ENCODE peak calls at places on chromosome 1, in ten cellular contexts. One of them, this sample, is unnamed.

GRCh38 chr1:173870252-173871075 is 2.3 kb downstream of the ZBTB37 start:
- DNase-seq in uterus: no peak
- DNase-seq in Peyer's patch: peak
- DNase-seq in cardiac muscle cell: no peak
- DNase-seq in AG04450: no peak
- DNase-seq in psoas muscle: no peak
- DNase-seq in ovary: no peak
- DNase-seq in A549: no peak
- DNase-seq in heart right ventricle: no peak
- DNase-seq in pancreas: peak
- DNase-seq in this sample: no peak

GRCh38 chr1:10122926-10123325 is 87.4 kb upstream of the KIF1B start:
- DNase-seq in psoas muscle: no peak
- DNase-seq in Peyer's patch: no peak
- DNase-seq in ovary: no peak
- DNase-seq in AG04450: peak
- DNase-seq in A549: no peak
- DNase-seq in uterus: peak
- DNase-seq in heart right ventricle: no peak
- DNase-seq in pancreas: no peak
- DNase-seq in cardiac muscle cell: no peak
- DNase-seq in this sample: no peak

GRCh38 chr1:17370618-17371017 is 1.4 kb upstream of the PADI6 start:
- DNase-seq in A549: peak
- DNase-seq in psoas muscle: no peak
- DNase-seq in heart right ventricle: no peak
- DNase-seq in uterus: no peak
- DNase-seq in pancreas: no peak
- DNase-seq in ovary: no peak
- DNase-seq in AG04450: no peak
- DNase-seq in cardiac muscle cell: no peak
- DNase-seq in Peyer's patch: no peak
- DNase-seq in this sample: no peak

GRCh38 chr1:171910786-171911185 is 69.5 kb downstream of the DNM3 start:
- DNase-seq in A549: no peak
- DNase-seq in uterus: no peak
- DNase-seq in Peyer's patch: no peak
- DNase-seq in pancreas: no peak
- DNase-seq in AG04450: no peak
- DNase-seq in cardiac muscle cell: no peak
- DNase-seq in ovary: no peak
- DNase-seq in psoas muscle: no peak
- DNase-seq in heart right ventricle: no peak
- DNase-seq in this sample: no peak

GRCh38 chr1:173393655-173393993 is 83.5 kb upstream of the PRDX6 start:
- DNase-seq in uterus: no peak
- DNase-seq in ovary: no peak
- DNase-seq in cardiac muscle cell: no peak
- DNase-seq in psoas muscle: no peak
- DNase-seq in AG04450: peak
- DNase-seq in pancreas: no peak
- DNase-seq in Peyer's patch: no peak
- DNase-seq in heart right ventricle: no peak
- DNase-seq in A549: peak
- DNase-seq in this sample: no peak

GRCh38 chr1:40312238-40313205 is 4.6 kb downstream of the COL9A2 start:
- DNase-seq in Peyer's patch: peak
- DNase-seq in uterus: no peak
- DNase-seq in cardiac muscle cell: no peak
- DNase-seq in ovary: no peak
- DNase-seq in AG04450: no peak
- DNase-seq in heart right ventricle: no peak
- DNase-seq in psoas muscle: no peak
- DNase-seq in pancreas: peak
- DNase-seq in A549: no peak
- DNase-seq in this sample: no peak

GRCh38 chr1:224786533-224787249 is 142.8 kb upstream of the DNAH14 start:
- DNase-seq in Peyer's patch: no peak
- DNase-seq in pancreas: no peak
- DNase-seq in AG04450: no peak
- DNase-seq in ovary: no peak
- DNase-seq in A549: no peak
- DNase-seq in cardiac muscle cell: no peak
- DNase-seq in uterus: no peak
- DNase-seq in psoas muscle: no peak
- DNase-seq in heart right ventricle: no peak
- DNase-seq in this sample: no peak

GRCh38 chr1:230274254-230274653 is 151.9 kb downstream of the PGBD5 start:
- DNase-seq in AG04450: no peak
- DNase-seq in uterus: peak
- DNase-seq in Peyer's patch: no peak
- DNase-seq in ovary: no peak
- DNase-seq in A549: no peak
- DNase-seq in heart right ventricle: no peak
- DNase-seq in psoas muscle: no peak
- DNase-seq in pancreas: no peak
- DNase-seq in cardiac muscle cell: no peak
- DNase-seq in this sample: no peak

GRCh38 chr1:159009704-159010361 is at the start of gene IFI16:
- DNase-seq in A549: peak
- DNase-seq in Peyer's patch: peak
- DNase-seq in cardiac muscle cell: no peak
- DNase-seq in heart right ventricle: no peak
- DNase-seq in AG04450: peak
- DNase-seq in ovary: no peak
- DNase-seq in psoas muscle: no peak
- DNase-seq in uterus: peak
- DNase-seq in pancreas: peak
- DNase-seq in this sample: peak

GRCh38 chr1:181101581-181102226 is 13.2 kb downstream of the IER5 start:
- DNase-seq in Peyer's patch: no peak
- DNase-seq in psoas muscle: no peak
- DNase-seq in ovary: no peak
- DNase-seq in cardiac muscle cell: no peak
- DNase-seq in A549: no peak
- DNase-seq in AG04450: no peak
- DNase-seq in pancreas: no peak
- DNase-seq in heart right ventricle: no peak
- DNase-seq in uterus: no peak
- DNase-seq in this sample: no peak

GRCh38 chr1:194959795-194960194 is 1648.4 kb downstream of the KCNT2 start:
- DNase-seq in uterus: no peak
- DNase-seq in pancreas: no peak
- DNase-seq in A549: no peak
- DNase-seq in ovary: no peak
- DNase-seq in Peyer's patch: no peak
- DNase-seq in cardiac muscle cell: no peak
- DNase-seq in AG04450: no peak
- DNase-seq in heart right ventricle: no peak
- DNase-seq in psoas muscle: no peak
- DNase-seq in this sample: no peak

GRCh38 chr1:177858222-177858894 is 111.5 kb downstream of the SEC16B start:
- DNase-seq in pancreas: no peak
- DNase-seq in uterus: peak
- DNase-seq in AG04450: no peak
- DNase-seq in psoas muscle: no peak
- DNase-seq in heart right ventricle: no peak
- DNase-seq in cardiac muscle cell: no peak
- DNase-seq in A549: no peak
- DNase-seq in Peyer's patch: no peak
- DNase-seq in ovary: no peak
- DNase-seq in this sample: no peak

GRCh38 chr1:229651546-229651945 is 25.5 kb downstream of the URB2 start:
- DNase-seq in uterus: no peak
- DNase-seq in Peyer's patch: no peak
- DNase-seq in ovary: no peak
- DNase-seq in heart right ventricle: no peak
- DNase-seq in cardiac muscle cell: no peak
- DNase-seq in A549: no peak
- DNase-seq in AG04450: no peak
- DNase-seq in psoas muscle: no peak
- DNase-seq in pancreas: no peak
- DNase-seq in this sample: no peak

GRCh38 chr1:27346991-27347627 is 5.3 kb downstream of the SYTL1 start:
- DNase-seq in psoas muscle: no peak
- DNase-seq in Peyer's patch: no peak
- DNase-seq in pancreas: no peak
- DNase-seq in ovary: no peak
- DNase-seq in AG04450: no peak
- DNase-seq in A549: no peak
- DNase-seq in cardiac muscle cell: no peak
- DNase-seq in heart right ventricle: no peak
- DNase-seq in uterus: no peak
- DNase-seq in this sample: no peak

GRCh38 chr1:10866314-10867091 is 70.1 kb upstream of the CASZ1 start:
- DNase-seq in psoas muscle: no peak
- DNase-seq in A549: peak
- DNase-seq in AG04450: no peak
- DNase-seq in ovary: no peak
- DNase-seq in uterus: peak
- DNase-seq in Peyer's patch: peak
- DNase-seq in heart right ventricle: no peak
- DNase-seq in cardiac muscle cell: no peak
- DNase-seq in pancreas: no peak
- DNase-seq in this sample: no peak

GRCh38 chr1:55040953-55041494 is 1.7 kb downstream of the PCSK9 start:
- DNase-seq in AG04450: no peak
- DNase-seq in heart right ventricle: no peak
- DNase-seq in Peyer's patch: no peak
- DNase-seq in pancreas: no peak
- DNase-seq in cardiac muscle cell: no peak
- DNase-seq in uterus: no peak
- DNase-seq in psoas muscle: no peak
- DNase-seq in ovary: no peak
- DNase-seq in A549: no peak
- DNase-seq in this sample: no peak

GRCh38 chr1:227372662-227373061 is 54.4 kb upstream of the CDC42BPA start:
- DNase-seq in heart right ventricle: no peak
- DNase-seq in ovary: no peak
- DNase-seq in uterus: no peak
- DNase-seq in A549: peak
- DNase-seq in cardiac muscle cell: no peak
- DNase-seq in psoas muscle: no peak
- DNase-seq in AG04450: peak
- DNase-seq in pancreas: no peak
- DNase-seq in Peyer's patch: no peak
- DNase-seq in this sample: no peak

GRCh38 chr1:94070746-94071318 is 50.1 kb downstream of the ABCA4 start:
- DNase-seq in AG04450: no peak
- DNase-seq in heart right ventricle: no peak
- DNase-seq in ovary: no peak
- DNase-seq in cardiac muscle cell: no peak
- DNase-seq in Peyer's patch: no peak
- DNase-seq in uterus: no peak
- DNase-seq in psoas muscle: no peak
- DNase-seq in pancreas: no peak
- DNase-seq in A549: no peak
- DNase-seq in this sample: no peak
- H3K27ac ChIP-seq in AG04450: no peak
- H3K27ac ChIP-seq in heart right ventricle: no peak
- H3K27ac ChIP-seq in ovary: peak
- H3K27ac ChIP-seq in cardiac muscle cell: no peak
- H3K27ac ChIP-seq in Peyer's patch: peak
- H3K27ac ChIP-seq in uterus: peak
- H3K27ac ChIP-seq in psoas muscle: no peak
- H3K27ac ChIP-seq in pancreas: peak
- H3K27ac ChIP-seq in A549: peak
- H3K27ac ChIP-seq in this sample: no peak

DNA sequence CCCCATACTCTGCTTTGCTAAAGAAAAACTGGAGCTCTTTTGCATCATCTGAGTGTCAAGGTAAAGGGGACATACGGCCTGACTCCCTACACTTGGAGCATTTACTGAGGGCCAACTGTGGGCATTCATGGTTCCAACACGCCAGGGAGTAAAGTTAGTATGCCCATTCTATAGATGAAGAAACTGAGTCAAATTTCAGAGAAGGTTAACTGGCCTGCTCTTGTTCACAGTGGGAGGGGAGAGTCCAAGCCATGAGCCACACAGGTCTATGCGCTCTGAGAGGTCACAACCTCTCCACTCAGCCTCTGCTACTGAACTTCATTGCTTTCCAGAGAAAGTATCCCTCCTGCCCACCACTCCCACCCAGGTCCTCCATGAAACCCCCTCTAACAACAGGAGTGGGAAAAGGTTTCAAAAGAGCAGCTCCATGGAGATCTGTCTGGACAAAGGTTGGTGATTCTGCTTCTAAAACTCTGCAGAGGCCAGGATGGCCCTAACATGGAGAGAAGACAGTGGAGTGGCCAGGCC is 6.8 kb upstream of the KCNN3 start:
- DNase-seq in heart right ventricle: no peak
- DNase-seq in ovary: no peak
- DNase-seq in psoas muscle: no peak
- DNase-seq in Peyer's patch: no peak
- DNase-seq in A549: no peak
- DNase-seq in AG04450: no peak
- DNase-seq in cardiac muscle cell: no peak
- DNase-seq in uterus: no peak
- DNase-seq in pancreas: no peak
- DNase-seq in this sample: no peak
- H3K27ac ChIP-seq in heart right ventricle: no peak
- H3K27ac ChIP-seq in ovary: no peak
- H3K27ac ChIP-seq in psoas muscle: peak
- H3K27ac ChIP-seq in Peyer's patch: peak
- H3K27ac ChIP-seq in A549: peak
- H3K27ac ChIP-seq in AG04450: no peak
- H3K27ac ChIP-seq in cardiac muscle cell: no peak
- H3K27ac ChIP-seq in uterus: peak
- H3K27ac ChIP-seq in pancreas: peak
- H3K27ac ChIP-seq in this sample: peak

GRCh38 chr1:209674957-209675566 is at the start of gene G0S2:
- DNase-seq in pancreas: peak
- DNase-seq in Peyer's patch: peak
- DNase-seq in ovary: peak
- DNase-seq in cardiac muscle cell: peak
- DNase-seq in AG04450: no peak
- DNase-seq in uterus: peak
- DNase-seq in psoas muscle: peak
- DNase-seq in A549: no peak
- DNase-seq in heart right ventricle: peak
- DNase-seq in this sample: peak
- H3K27ac ChIP-seq in pancreas: peak
- H3K27ac ChIP-seq in Peyer's patch: peak
- H3K27ac ChIP-seq in ovary: peak
- H3K27ac ChIP-seq in cardiac muscle cell: no peak
- H3K27ac ChIP-seq in AG04450: no peak
- H3K27ac ChIP-seq in uterus: peak
- H3K27ac ChIP-seq in psoas muscle: peak
- H3K27ac ChIP-seq in A549: peak
- H3K27ac ChIP-seq in heart right ventricle: peak
- H3K27ac ChIP-seq in this sample: peak

DNA sequence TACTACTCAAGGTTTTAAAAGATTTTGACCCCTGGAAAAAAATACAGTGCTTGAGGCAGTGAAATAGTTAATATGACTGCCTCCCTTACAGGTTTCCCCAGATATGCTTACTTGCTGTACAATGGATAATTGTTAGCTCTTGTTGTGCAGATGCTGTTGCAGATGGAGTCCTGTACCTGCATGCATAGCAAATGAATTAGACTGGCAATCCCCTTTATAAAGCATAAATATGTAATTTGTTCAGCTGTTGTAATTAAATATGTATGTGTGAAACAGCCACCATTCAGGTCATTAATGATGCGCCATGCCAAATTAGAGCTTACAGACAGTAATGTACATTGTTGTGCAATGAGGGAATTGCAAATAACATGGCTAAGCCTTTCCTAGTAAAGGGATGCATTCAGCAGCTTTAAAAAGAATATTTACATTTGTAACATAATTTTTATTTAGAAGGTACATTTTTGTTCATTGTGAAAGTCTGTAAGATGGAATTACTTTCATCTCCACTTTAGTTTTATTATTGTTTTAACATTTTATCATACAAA is 98.7 kb downstream of the NFIA start:
- DNase-seq in AG04450: no peak
- DNase-seq in heart right ventricle: no peak
- DNase-seq in A549: no peak
- DNase-seq in Peyer's patch: no peak
- DNase-seq in cardiac muscle cell: no peak
- DNase-seq in psoas muscle: no peak
- DNase-seq in ovary: no peak
- DNase-seq in pancreas: no peak
- DNase-seq in uterus: no peak
- DNase-seq in this sample: no peak
- H3K27ac ChIP-seq in AG04450: no peak
- H3K27ac ChIP-seq in heart right ventricle: no peak
- H3K27ac ChIP-seq in A549: no peak
- H3K27ac ChIP-seq in Peyer's patch: no peak
- H3K27ac ChIP-seq in cardiac muscle cell: no peak
- H3K27ac ChIP-seq in psoas muscle: peak
- H3K27ac ChIP-seq in ovary: no peak
- H3K27ac ChIP-seq in pancreas: no peak
- H3K27ac ChIP-seq in uterus: no peak
- H3K27ac ChIP-seq in this sample: peak

This sample was measured in gastrocnemius medialis.